ENCODE peak calls at places on chromosomes 5 and 9, in six cellular contexts. E is Calu3; A is CD8-positive, alpha-beta T cell; U is astrocyte; W is cardiac muscle cell; O is astrocyte of the spinal cord. T is an unnamed sample.

GRCh38 chr5:33901176-33901575 is 9.4 kb upstream of the ADAMTS12 start:
- DNase-seq in E (no peak), A (no peak), U (no peak), W (no peak), O (no peak), T (no peak)

GRCh38 chr5:125083932-125084331 is 337.5 kb upstream of the ZNF608 start:
- DNase-seq in E (no peak), A (no peak), U (peak), W (no peak), O (peak), T (no peak)

GRCh38 chr5:81924467-81924866 is 47.4 kb upstream of the ATG10 start:
- DNase-seq in E (no peak), A (no peak), U (no peak), W (no peak), O (no peak), T (no peak)

GRCh38 chr5:59079622-59080620 is 497.0 kb downstream of the RAB3C start:
- DNase-seq in E (peak), A (no peak), U (peak), W (peak), O (peak), T (no peak)

GRCh38 chr5:80251636-80252035 is 4.2 kb downstream of the SERINC5 start:
- DNase-seq in E (no peak), A (no peak), U (no peak), W (no peak), O (no peak), T (no peak)

GRCh38 chr5:20359377-20359776 is 371.4 kb upstream of the CDH18 start:
- DNase-seq in E (no peak), A (no peak), U (no peak), W (no peak), O (no peak), T (no peak)

GRCh38 chr9:70410368-70410767 is 4.1 kb downstream of the KLF9 start:
- DNase-seq in E (no peak), A (no peak), U (peak), W (no peak), O (peak), T (no peak)

GRCh38 chr9:15697459-15697858 is 144.6 kb downstream of the CCDC171 start:
- DNase-seq in E (no peak), A (no peak), U (peak), W (no peak), O (peak), T (no peak)

GRCh38 chr5:133056891-133057290 is 5.1 kb downstream of the HSPA4 start:
- DNase-seq in E (no peak), A (no peak), U (no peak), W (no peak), O (no peak), T (no peak)

GRCh38 chr5:112546946-112547647 is 128.0 kb upstream of the EPB41L4A start:
- DNase-seq in E (no peak), A (no peak), U (no peak), W (no peak), O (no peak), T (no peak)

GRCh38 chr9:96085536-96086143 is 210.1 kb downstream of the ERCC6L2 start:
- DNase-seq in E (no peak), A (no peak), U (no peak), W (no peak), O (no peak), T (no peak)

GRCh38 chr5:178416919-178417318 is 173.3 kb downstream of the COL23A1 start:
- DNase-seq in E (no peak), A (no peak), U (peak), W (no peak), O (no peak), T (no peak)

GRCh38 chr9:16275795-16276624 is 594.5 kb downstream of the BNC2 start:
- DNase-seq in E (no peak), A (no peak), U (peak), W (no peak), O (no peak), T (no peak)

GRCh38 chr5:73534001-73534547 is 31.4 kb downstream of the ANKRA2 start:
- DNase-seq in E (no peak), A (no peak), U (peak), W (no peak), O (peak), T (no peak)

GRCh38 chr5:27311544-27311943 is 273.2 kb upstream of the CDH9 start:
- DNase-seq in E (no peak), A (no peak), U (peak), W (no peak), O (peak), T (no peak)

GRCh38 chr9:3299872-3300271 is 225.9 kb downstream of the RFX3 start:
- DNase-seq in E (no peak), A (no peak), U (no peak), W (no peak), O (no peak), T (no peak)

GRCh38 chr9:109802491-109802890 is 22.5 kb downstream of the PALM2AKAP2 start:
- DNase-seq in E (no peak), A (no peak), U (no peak), W (no peak), O (no peak), T (no peak)

GRCh38 chr5:35230043-35230611 is at the start of gene PRLR:
- DNase-seq in E (peak), A (no peak), U (no peak), W (peak), O (peak), T (no peak)

GRCh38 chr5:504326-505148 is 19.7 kb downstream of the SLC9A3 start:
- DNase-seq in E (no peak), A (no peak), U (no peak), W (no peak), O (no peak), T (no peak)

GRCh38 chr5:167721926-167722440 is 569.5 kb upstream of the WWC1 start:
- DNase-seq in E (no peak), A (no peak), U (no peak), W (no peak), O (no peak), T (no peak)

GRCh38 chr5:142356716-142357468 is 32.1 kb upstream of the SPRY4 start:
- DNase-seq in E (peak), A (peak), U (peak), W (peak), O (peak), T (peak)

GRCh38 chr5:9325549-9325948 is 220.3 kb downstream of the SEMA5A start:
- DNase-seq in E (no peak), A (no peak), U (no peak), W (no peak), O (no peak), T (no peak)

GRCh38 chr9:91223000-91223399 is 138.7 kb downstream of the AUH start:
- DNase-seq in E (no peak), A (no peak), U (no peak), W (no peak), O (no peak), T (no peak)

GRCh38 chr5:65926893-65927292 is 518 bp downstream of the ERBIN start:
- DNase-seq in E (no peak), A (no peak), U (no peak), W (peak), O (peak), T (no peak)

GRCh38 chr5:73419414-73420390 is 28.9 kb downstream of the FOXD1 start:
- DNase-seq in E (no peak), A (no peak), U (peak), W (peak), O (peak), T (peak)

GRCh38 chr5:173663810-173664526 is 47.5 kb upstream of the BOD1 start:
- DNase-seq in E (peak), A (no peak), U (no peak), W (no peak), O (peak), T (no peak)

GRCh38 chr5:111072949-111073682 is 1.6 kb downstream of the TSLP start:
- DNase-seq in E (peak), A (no peak), U (peak), W (peak), O (no peak), T (no peak)

GRCh38 chr5:151896041-151896691 is 28.5 kb downstream of the GLRA1 start:
- DNase-seq in E (peak), A (no peak), U (peak), W (no peak), O (peak), T (no peak)

GRCh38 chr5:1320436-1321344 is 24.2 kb downstream of the CLPTM1L start:
- DNase-seq in E (no peak), A (no peak), U (no peak), W (no peak), O (no peak), T (peak)

DNA sequence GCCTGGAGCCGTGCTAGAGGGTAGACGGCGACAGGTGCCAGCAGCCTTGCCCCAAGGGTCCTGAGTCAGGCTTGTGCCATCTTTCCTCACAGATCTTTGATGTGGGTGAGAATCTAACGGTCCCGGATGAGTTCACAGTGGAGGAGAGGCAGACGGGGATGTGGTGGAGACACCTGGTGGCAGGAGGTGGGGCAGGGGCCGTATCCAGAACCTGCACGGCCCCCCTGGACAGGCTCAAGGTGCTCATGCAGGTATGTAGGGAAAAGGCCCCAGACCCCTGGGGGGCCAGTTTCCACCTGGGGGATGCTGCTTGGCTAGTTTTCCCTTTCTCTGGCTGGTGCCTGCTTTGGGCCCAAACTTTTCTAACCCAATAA is 24.0 kb downstream of the PTGES2 start:
- DNase-seq in E (no peak), A (no peak), U (no peak), W (no peak), O (no peak), T (no peak)
- TF ChIP-seq CTCF in E (no peak), A (peak), U (no peak), W (peak), O (peak), T (no peak)

GRCh38 chr5:15073453-15073852 is 201.9 kb upstream of the ANKH start:
- DNase-seq in E (no peak), A (no peak), U (no peak), W (no peak), O (no peak), T (no peak)
- TF ChIP-seq CTCF in E (no peak), A (no peak), U (no peak), W (no peak), O (no peak), T (no peak)

GRCh38 chr5:154542581-154542980 is 64.6 kb upstream of the HAND1 start:
- DNase-seq in E (no peak), A (no peak), U (no peak), W (no peak), O (no peak), T (no peak)

GRCh38 chr5:154542000-154542399 is 64.0 kb upstream of the HAND1 start:
- DNase-seq in E (no peak), A (no peak), U (no peak), W (no peak), O (no peak), T (no peak)

GRCh38 chr5:154540600-154540999 is 62.6 kb upstream of the HAND1 start:
- DNase-seq in E (no peak), A (no peak), U (no peak), W (no peak), O (no peak), T (no peak)

GRCh38 chr5:154543380-154543779 is 65.4 kb upstream of the HAND1 start:
- DNase-seq in E (no peak), A (no peak), U (peak), W (no peak), O (peak), T (no peak)

DNA sequence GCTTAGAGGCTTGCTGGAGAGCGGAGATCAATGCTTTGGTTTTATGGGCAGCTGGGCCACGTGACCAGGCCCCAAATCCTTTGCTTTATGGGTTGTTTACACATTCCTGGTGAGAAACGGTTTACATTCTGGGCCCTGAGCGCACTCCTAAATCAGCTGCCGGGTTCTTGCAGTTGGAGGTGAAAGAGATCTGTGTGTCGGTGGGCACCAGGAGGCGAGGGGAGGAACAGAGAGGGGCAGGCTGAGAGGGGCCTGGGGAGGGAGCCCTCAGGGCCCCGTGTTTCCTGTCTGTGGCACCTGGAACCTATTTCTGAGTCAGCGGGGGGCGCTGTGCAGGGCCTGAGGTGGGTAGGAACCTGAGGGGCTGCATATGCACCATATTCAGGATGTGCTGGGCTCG is 63.5 kb upstream of the HAND1 start:
- DNase-seq in E (no peak), A (no peak), U (no peak), W (no peak), O (no peak), T (no peak)
- TF ChIP-seq CTCF in E (no peak), A (no peak), U (no peak), W (no peak), O (no peak), T (no peak)

GRCh38 chr9:114386886-114387677 is 700 bp downstream of the AKNA start:
- DNase-seq in E (no peak), A (no peak), U (no peak), W (no peak), O (peak), T (no peak)
- TF ChIP-seq CTCF in E (no peak), A (no peak), U (no peak), W (no peak), O (no peak), T (no peak)